ENCODE peak calls at places on chromosome 4, in nine cellular contexts. L, B, Z, S, Q, X, F, O and J are unnamed samples.

GRCh38 chr4:182022899-182023298 is 220.3 kb upstream of the TENM3 start:
- DNase-seq in B (no peak), O (no peak), Z (no peak), S (peak), X (no peak), Q (no peak), L (no peak), F (no peak), J (no peak)

GRCh38 chr4:145182212-145182611 is 1.8 kb upstream of the OTUD4 start:
- DNase-seq in Q (no peak), B (no peak), S (no peak), F (no peak), O (no peak), L (no peak), X (no peak), Z (no peak), J (no peak)

GRCh38 chr4:86921608-86922252 is 13.1 kb upstream of the AFF1 start:
- DNase-seq in F (no peak), Q (no peak), L (no peak), X (no peak), Z (no peak), B (peak), S (no peak), O (no peak), J (no peak)

GRCh38 chr4:76055005-76055404 is 19.1 kb upstream of the CXCL11 start:
- DNase-seq in Z (no peak), B (no peak), F (no peak), Q (no peak), X (no peak), L (no peak), O (no peak), S (no peak), J (no peak)

GRCh38 chr4:151238477-151238876 is 38.5 kb upstream of the PRSS48 start:
- DNase-seq in X (no peak), L (no peak), B (no peak), Q (no peak), Z (no peak), S (no peak), F (no peak), O (no peak), J (no peak)

GRCh38 chr4:128665514-128665913 is 144.0 kb upstream of the JADE1 start:
- DNase-seq in Q (no peak), X (no peak), Z (no peak), L (no peak), S (no peak), B (no peak), F (no peak), O (no peak), J (no peak)

GRCh38 chr4:6720202-6720699 is 4.3 kb downstream of the BLOC1S4 start:
- DNase-seq in S (peak), X (peak), B (peak), L (peak), Q (peak), O (peak), Z (peak), F (peak), J (no peak)

GRCh38 chr4:5278213-5278612 is 226.9 kb downstream of the STK32B start:
- DNase-seq in X (no peak), S (no peak), O (no peak), F (no peak), Z (no peak), L (no peak), B (no peak), Q (no peak), J (no peak)

GRCh38 chr4:25397305-25397704 is 20.2 kb downstream of the ANAPC4 start:
- DNase-seq in L (no peak), X (no peak), F (no peak), S (no peak), B (no peak), Z (no peak), Q (no peak), O (no peak), J (no peak)

GRCh38 chr4:177401658-177402273 is 40.5 kb downstream of the AGA start:
- DNase-seq in F (no peak), Z (no peak), O (no peak), X (peak), B (no peak), L (no peak), S (no peak), Q (no peak), J (no peak)

GRCh38 chr4:104025251-104025650 is 305.5 kb upstream of the TACR3 start:
- DNase-seq in L (no peak), B (no peak), Z (no peak), S (no peak), F (no peak), X (no peak), O (no peak), Q (no peak), J (no peak)

GRCh38 chr4:120105472-120105871 is 38.8 kb upstream of the MAD2L1 start:
- DNase-seq in Q (no peak), L (no peak), F (no peak), X (no peak), O (no peak), Z (no peak), B (no peak), S (no peak), J (no peak)

GRCh38 chr4:3792813-3793212 is 26.6 kb downstream of the ADRA2C start:
- DNase-seq in S (no peak), Q (no peak), L (no peak), F (no peak), Z (peak), O (no peak), X (no peak), B (no peak), J (no peak)